ENCODE peak calls at places on chromosomes 4 and X, in five cellular contexts. V is trophoblast cell, T is mesenchymal stem cell, M is H9, B is H1. F is an unnamed sample.

GRCh38 chr4:153809307-153809706 is 20.4 kb upstream of the SFRP2 start:
- DNase-seq in V (no peak), T (no peak), M (no peak), B (no peak), F (no peak)

GRCh38 chr4:123444298-123444731 is 47.7 kb downstream of the SPRY1 start:
- DNase-seq in V (no peak), T (peak), M (peak), B (peak), F (peak)

GRCh38 chr4:79576480-79576803 is 168.4 kb upstream of the GK2 start:
- DNase-seq in V (peak), T (peak), M (no peak), B (no peak), F (peak)

GRCh38 chr4:53505947-53506346 is 85.3 kb downstream of the LNX1 start:
- DNase-seq in V (no peak), T (no peak), M (no peak), B (no peak), F (no peak)

GRCh38 chrX:123184199-123184857 is at the start of gene GRIA3:
- DNase-seq in V (no peak), T (peak), M (peak), B (peak), F (peak)

GRCh38 chr4:142291299-142291698 is 554.8 kb downstream of the INPP4B start:
- DNase-seq in V (no peak), T (no peak), M (no peak), B (no peak), F (no peak)

GRCh38 chr4:99099311-99099710 is 10.7 kb upstream of the ADH5 start:
- DNase-seq in V (no peak), T (no peak), M (no peak), B (no peak), F (no peak)

GRCh38 chr4:117085185-117085701 is at the start of gene TRAM1L1:
- DNase-seq in V (peak), T (peak), M (peak), B (peak), F (peak)

GRCh38 chr4:123042095-123042494 is 119.7 kb upstream of the NUDT6 start:
- DNase-seq in V (no peak), T (no peak), M (no peak), B (no peak), F (no peak)

GRCh38 chr4:145936142-145937020 is 2.2 kb downstream of the ZNF827 start:
- DNase-seq in V (peak), T (peak), M (peak), B (peak), F (peak)

GRCh38 chr4:141900841-141901240 is 264.5 kb downstream of the IL15 start:
- DNase-seq in V (peak), T (no peak), M (no peak), B (no peak), F (no peak)

GRCh38 chr4:147899512-147899911 is 167.6 kb downstream of the ARHGAP10 start:
- DNase-seq in V (no peak), T (peak), M (no peak), B (no peak), F (no peak)
- H2BK5ac ChIP-seq in V (no peak), T (no peak), M (no peak), B (no peak), F (no peak)

GRCh38 chr4:177320721-177321120 is 11.0 kb downstream of the NEIL3 start:
- DNase-seq in V (no peak), T (no peak), M (no peak), B (no peak), F (no peak)

GRCh38 chr4:177313263-177313662 is 3.6 kb downstream of the NEIL3 start:
- DNase-seq in V (no peak), T (peak), M (no peak), B (no peak), F (no peak)

GRCh38 chr4:177321647-177322046 is 12.0 kb downstream of the NEIL3 start:
- DNase-seq in V (no peak), T (no peak), M (no peak), B (no peak), F (no peak)

GRCh38 chr4:177315767-177316490 is 6.3 kb downstream of the NEIL3 start:
- DNase-seq in V (no peak), T (no peak), M (no peak), B (no peak), F (no peak)
- H2BK12ac ChIP-seq in V (no peak), T (no peak), M (no peak), B (no peak), F (no peak)

DNA sequence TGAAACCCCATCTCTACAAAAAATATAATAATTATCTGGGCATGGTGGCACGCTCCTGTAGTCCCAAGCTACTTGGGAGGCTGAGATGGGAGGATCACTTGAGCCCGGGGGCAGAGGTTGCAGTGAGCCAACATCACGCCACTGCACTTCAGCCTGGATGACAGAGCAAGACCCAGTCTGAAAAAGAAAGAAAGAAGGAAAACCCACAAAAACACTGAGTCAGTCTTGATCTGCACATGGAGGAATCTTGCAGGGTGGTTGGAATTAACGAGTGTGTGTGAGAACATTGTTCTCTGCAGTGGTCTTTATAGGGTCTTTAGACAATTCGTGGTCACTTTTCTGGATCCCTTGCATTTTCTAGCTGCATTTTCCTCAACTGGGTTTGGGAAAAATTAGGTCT is 23.2 kb downstream of the ADD1 start:
- DNase-seq in V (no peak), T (peak), M (no peak), B (no peak), F (no peak)
- H2BK5ac ChIP-seq in V (no peak), T (no peak), M (no peak), B (no peak), F (no peak)

GRCh38 chr4:8506006-8506372 is 65.4 kb downstream of the TRMT44 start:
- DNase-seq in V (no peak), T (no peak), M (no peak), B (no peak), F (no peak)

GRCh38 chr4:8507624-8508023 is 67.0 kb downstream of the TRMT44 start:
- DNase-seq in V (no peak), T (no peak), M (no peak), B (no peak), F (no peak)

GRCh38 chr4:8507251-8507570 is 66.6 kb downstream of the TRMT44 start:
- DNase-seq in V (no peak), T (no peak), M (no peak), B (no peak), F (no peak)

GRCh38 chr4:8505229-8505628 is 64.7 kb downstream of the TRMT44 start:
- DNase-seq in V (no peak), T (no peak), M (no peak), B (no peak), F (no peak)

GRCh38 chr4:8506373-8507250 is 66.0 kb downstream of the TRMT44 start:
- DNase-seq in V (peak), T (peak), M (peak), B (no peak), F (peak)
- H2BK12ac ChIP-seq in V (peak), T (no peak), M (no peak), B (peak), F (peak)

GRCh38 chrX:19775830-19776498 is 111.4 kb downstream of the SH3KBP1 start:
- DNase-seq in V (no peak), T (no peak), M (no peak), B (no peak), F (no peak)

GRCh38 chrX:19772759-19773623 is 114.4 kb downstream of the SH3KBP1 start:
- DNase-seq in V (no peak), T (no peak), M (no peak), B (no peak), F (no peak)

GRCh38 chrX:19769467-19769866 is 117.9 kb downstream of the SH3KBP1 start:
- DNase-seq in V (no peak), T (no peak), M (no peak), B (no peak), F (no peak)

GRCh38 chrX:19774905-19775304 is 112.5 kb downstream of the SH3KBP1 start:
- DNase-seq in V (no peak), T (no peak), M (no peak), B (no peak), F (no peak)

GRCh38 chrX:19772306-19772705 is 115.1 kb downstream of the SH3KBP1 start:
- DNase-seq in V (no peak), T (peak), M (no peak), B (no peak), F (no peak)
- H2BK5ac ChIP-seq in V (no peak), T (no peak), M (no peak), B (no peak), F (no peak)

GRCh38 chrX:9966775-9967408 is at the start of gene CLDN34:
- DNase-seq in V (peak), T (no peak), M (no peak), B (no peak), F (no peak)
- H2BK12ac ChIP-seq in V (no peak), T (no peak), M (no peak), B (no peak), F (no peak)

DNA sequence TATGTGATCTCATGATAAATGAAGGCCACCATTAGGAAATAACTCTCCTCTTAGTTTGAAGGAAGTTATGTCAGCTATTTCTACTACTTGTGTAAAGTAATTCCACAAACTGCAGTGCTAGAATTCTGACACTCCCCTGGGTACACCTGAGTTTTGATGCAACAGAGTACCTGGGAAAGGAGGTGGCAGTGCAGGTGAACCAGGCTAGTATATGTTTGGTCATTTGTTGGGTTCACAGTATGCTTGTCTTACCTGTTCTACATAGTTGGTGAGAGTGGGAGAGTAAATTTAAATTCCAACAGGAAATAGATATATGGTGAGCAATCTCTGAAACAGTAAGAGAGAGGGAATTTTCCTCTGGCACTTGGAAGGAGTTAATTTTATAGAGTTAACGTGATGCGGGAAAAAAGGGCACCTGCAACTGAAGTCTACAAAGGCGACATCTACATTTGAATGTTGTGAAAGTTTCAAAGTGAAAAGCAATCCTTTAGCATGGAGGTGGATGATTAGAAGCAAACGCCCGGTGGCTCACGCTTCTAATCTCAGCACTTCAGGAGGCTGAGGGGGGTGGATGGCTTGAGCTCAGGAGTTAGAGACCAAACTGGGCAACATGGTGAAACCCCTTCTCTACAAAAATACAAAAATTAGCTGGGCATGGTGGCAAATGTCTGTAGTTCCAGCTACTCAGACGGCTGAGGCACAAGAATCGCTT is 8.3 kb upstream of the SLC10A6 start:
- DNase-seq in V (peak), T (no peak), M (peak), B (no peak), F (no peak)
- H2BK5ac ChIP-seq in V (no peak), T (no peak), M (no peak), B (no peak), F (no peak)